ENCODE peak calls at places on chromosomes 13 and 19, in four cellular contexts. U is uterus, K is fibroblast of the aortic adventitia, G is stomach. W is an unnamed sample.
A peak's percentile ranks its signal among the peaks of the same experiment; 100 is the strongest.

GRCh38 chr19:13053761-13054604 is 48.7 kb downstream of the LYL1 start:
- DNase-seq in U (peak; percentile 90), K (peak; percentile 97), G (peak; percentile 89), W (peak; percentile 95)

GRCh38 chr19:7294571-7295212 is 478 bp upstream of the INSR start:
- DNase-seq in U (peak; percentile 69), K (peak; percentile 49), G (peak; percentile 74), W (peak; percentile 14)

GRCh38 chr19:8552810-8553209 is 24.4 kb downstream of the MYO1F start:
- DNase-seq in U (no peak), K (peak; percentile 27), G (no peak), W (peak; percentile 16)

GRCh38 chr19:29323046-29323971 is 110.4 kb upstream of the UQCRFS1 start:
- DNase-seq in U (no peak), K (no peak), G (no peak), W (no peak)

GRCh38 chr13:87398047-87398446 is 273.1 kb upstream of the SLITRK5 start:
- DNase-seq in U (no peak), K (no peak), G (no peak), W (no peak)

GRCh38 chr19:33293255-33294057 is 8.9 kb downstream of the CEBPA start:
- DNase-seq in U (peak; percentile 40), K (peak; percentile 76), G (no peak), W (peak; percentile 54)

GRCh38 chr19:6021878-6022569 is 44.1 kb upstream of the RANBP3 start:
- DNase-seq in U (peak; percentile 79), K (peak; percentile 75), G (peak; percentile 89), W (peak; percentile 68)

GRCh38 chr19:45577111-45577905 is 7.3 kb downstream of the OPA3 start:
- DNase-seq in U (no peak), K (peak; percentile 89), G (peak; percentile 71), W (peak; percentile 90)

GRCh38 chr19:48724796-48725753 is 5.5 kb upstream of the MAMSTR start:
- DNase-seq in U (peak; percentile 80), K (peak; percentile 97), G (no peak), W (peak; percentile 90)

GRCh38 chr13:51267581-51267980 is 45.4 kb downstream of the FAM124A start:
- DNase-seq in U (no peak), K (no peak), G (no peak), W (no peak)

GRCh38 chr13:48132961-48133360 is 38.1 kb upstream of the MED4 start:
- DNase-seq in U (no peak), K (no peak), G (no peak), W (no peak)

GRCh38 chr13:20407759-20408158 is 117.9 kb downstream of the CRYL1 start:
- DNase-seq in U (no peak), K (no peak), G (peak; percentile 17), W (no peak)

GRCh38 chr19:35757231-35757748 is 461 bp upstream of the HSPB6 start:
- DNase-seq in U (peak; percentile 98), K (peak; percentile 100), G (peak; percentile 49), W (peak; percentile 98)

GRCh38 chr13:26300140-26300539 is 46.2 kb downstream of the CDK8 start:
- DNase-seq in U (no peak), K (peak; percentile 35), G (no peak), W (peak; percentile 62)

GRCh38 chr19:15188851-15189250 is 11.9 kb downstream of the NOTCH3 start:
- DNase-seq in U (no peak), K (no peak), G (no peak), W (no peak)

GRCh38 chr13:66375756-66376155 is 854.4 kb downstream of the PCDH9 start:
- DNase-seq in U (no peak), K (no peak), G (no peak), W (no peak)

GRCh38 chr13:36788276-36788675 is 30.7 kb upstream of the RFXAP start:
- DNase-seq in U (no peak), K (peak; percentile 51), G (no peak), W (peak; percentile 28)

GRCh38 chr19:19115954-19116353 is 22.3 kb downstream of the TMEM161A start:
- DNase-seq in U (no peak), K (peak; percentile 8), G (peak; percentile 29), W (no peak)

GRCh38 chr13:45092668-45093067 is 27.6 kb upstream of the GTF2F2 start:
- DNase-seq in U (no peak), K (peak; percentile 23), G (no peak), W (peak; percentile 23)

GRCh38 chr19:17026041-17026658 is 460 bp downstream of the CPAMD8 start:
- DNase-seq in U (no peak), K (no peak), G (no peak), W (no peak)

GRCh38 chr13:73399347-73400216 is 340.8 kb downstream of the KLF5 start:
- DNase-seq in U (no peak), K (no peak), G (peak; percentile 68), W (no peak)

GRCh38 chr19:8355631-8356402 is 8.1 kb upstream of the ANGPTL4 start:
- DNase-seq in U (peak; percentile 55), K (peak; percentile 91), G (no peak), W (peak; percentile 97)

GRCh38 chr19:30565680-30566079 is 193.5 kb downstream of the ZNF536 start:
- DNase-seq in U (no peak), K (no peak), G (no peak), W (no peak)

GRCh38 chr19:4594199-4594598 is 34.7 kb upstream of the SEMA6B start:
- DNase-seq in U (no peak), K (no peak), G (no peak), W (no peak)

GRCh38 chr13:72181661-72182060 is 314.7 kb upstream of the DACH1 start:
- DNase-seq in U (no peak), K (no peak), G (no peak), W (peak; percentile 42)

GRCh38 chr13:42474954-42475353 is 99.0 kb upstream of the TNFSF11 start:
- DNase-seq in U (no peak), K (peak; percentile 39), G (no peak), W (peak; percentile 90)

GRCh38 chr13:79404985-79405384 is 1.1 kb downstream of the RBM26 start:
- DNase-seq in U (no peak), K (no peak), G (no peak), W (no peak)

GRCh38 chr13:31236211-31236786 is 36.5 kb downstream of the B3GLCT start:
- DNase-seq in U (peak; percentile 54), K (peak; percentile 68), G (no peak), W (peak; percentile 54)

GRCh38 chr19:7562646-7563393 is 27.3 kb downstream of the PNPLA6 start:
- DNase-seq in U (no peak), K (no peak), G (no peak), W (no peak)

GRCh38 chr19:11288349-11288748 is 7.6 kb upstream of the TSPAN16 start:
- DNase-seq in U (no peak), K (peak; percentile 50), G (no peak), W (peak; percentile 33)

GRCh38 chr19:14375055-14375581 is 6.1 kb upstream of the ADGRE5 start:
- DNase-seq in U (peak; percentile 56), K (no peak), G (peak; percentile 52), W (no peak)

GRCh38 chr19:51097796-51098195 is 10.4 kb downstream of the CTU1 start:
- DNase-seq in U (no peak), K (no peak), G (no peak), W (no peak)

GRCh38 chr13:41327994-41328778 is 17.1 kb downstream of the NAA16 start:
- DNase-seq in U (no peak), K (no peak), G (no peak), W (no peak)

GRCh38 chr13:78602561-78603239 is 652 bp downstream of the POU4F1 start:
- DNase-seq in U (no peak), K (no peak), G (no peak), W (no peak)

GRCh38 chr13:46183018-46183940 is 1.3 kb upstream of the LCP1 start:
- DNase-seq in U (no peak), K (no peak), G (no peak), W (no peak)

GRCh38 chr13:111158136-111158805 is 43.2 kb downstream of the ARHGEF7 start:
- DNase-seq in U (no peak), K (peak; percentile 48), G (no peak), W (peak; percentile 14)

GRCh38 chr13:111156421-111156820 is 41.3 kb downstream of the ARHGEF7 start:
- DNase-seq in U (no peak), K (peak; percentile 23), G (no peak), W (no peak)

GRCh38 chr13:111152836-111153235 is 37.7 kb downstream of the ARHGEF7 start:
- DNase-seq in U (no peak), K (no peak), G (no peak), W (no peak)

GRCh38 chr13:111153977-111154332 is 38.8 kb downstream of the ARHGEF7 start:
- DNase-seq in U (no peak), K (no peak), G (no peak), W (no peak)

DNA sequence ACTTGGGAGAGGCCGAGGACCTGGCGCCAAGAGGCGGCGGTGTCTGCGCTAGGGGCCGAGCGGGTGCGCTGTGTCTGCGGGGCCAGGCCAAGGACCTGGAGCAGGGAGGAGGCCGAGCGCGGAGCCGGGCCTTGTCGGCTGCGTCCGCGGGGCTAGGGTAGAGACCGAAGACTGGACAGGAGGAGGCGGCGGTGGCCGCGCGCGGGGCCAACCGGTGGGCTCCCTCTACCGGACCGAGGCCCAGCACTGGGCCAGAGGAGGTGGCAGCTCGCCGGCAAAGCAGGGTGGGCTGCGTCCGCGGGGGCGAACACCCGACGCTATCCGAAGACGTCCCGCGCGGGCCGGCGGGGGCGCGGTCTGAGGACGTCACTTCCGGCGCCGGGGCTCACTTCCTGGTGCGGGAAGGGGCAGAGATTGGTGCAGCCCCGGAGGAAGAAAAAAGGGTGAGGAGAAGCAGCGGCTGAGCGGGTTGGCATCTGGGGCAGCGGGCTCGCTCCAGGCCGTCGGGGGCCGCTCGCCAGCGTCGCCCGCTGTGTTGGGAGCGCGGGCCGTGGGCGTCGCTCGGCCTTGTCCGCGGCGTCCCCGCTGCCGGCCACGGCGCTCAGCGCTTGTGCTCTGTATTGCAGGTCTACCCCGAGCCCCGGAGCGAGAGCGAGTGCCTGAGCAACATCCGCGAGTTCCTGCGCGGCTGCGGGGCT is 38.3 kb downstream of the ARHGEF7 start:
- DNase-seq in U (peak; percentile 91), K (peak; percentile 85), G (peak; percentile 92), W (peak; percentile 95)
- TF ChIP-seq CTCF in U (peak; percentile 43), K (peak; percentile 3), G (no peak), W (peak; percentile 20)

GRCh38 chr19:21586341-21587116 is 81.1 kb downstream of the ZNF429 start:
- DNase-seq in U (no peak), K (no peak), G (peak; percentile 38), W (no peak)

GRCh38 chr19:21587549-21587948 is 82.1 kb downstream of the ZNF429 start:
- DNase-seq in U (no peak), K (no peak), G (no peak), W (no peak)

GRCh38 chr19:21588202-21588601 is 82.8 kb downstream of the ZNF429 start:
- DNase-seq in U (no peak), K (no peak), G (no peak), W (no peak)

GRCh38 chr19:21585491-21585890 is 80.1 kb downstream of the ZNF429 start:
- DNase-seq in U (no peak), K (no peak), G (peak; percentile 39), W (no peak)

GRCh38 chr19:21587117-21587461 is 81.7 kb downstream of the ZNF429 start:
- DNase-seq in U (no peak), K (no peak), G (no peak), W (no peak)
- H3K4me3 ChIP-seq in U (peak overlapping the region; percentile 65), K (no peak overlapping the region), G (peak overlapping the region; percentile 71), W (no peak overlapping the region)

DNA sequence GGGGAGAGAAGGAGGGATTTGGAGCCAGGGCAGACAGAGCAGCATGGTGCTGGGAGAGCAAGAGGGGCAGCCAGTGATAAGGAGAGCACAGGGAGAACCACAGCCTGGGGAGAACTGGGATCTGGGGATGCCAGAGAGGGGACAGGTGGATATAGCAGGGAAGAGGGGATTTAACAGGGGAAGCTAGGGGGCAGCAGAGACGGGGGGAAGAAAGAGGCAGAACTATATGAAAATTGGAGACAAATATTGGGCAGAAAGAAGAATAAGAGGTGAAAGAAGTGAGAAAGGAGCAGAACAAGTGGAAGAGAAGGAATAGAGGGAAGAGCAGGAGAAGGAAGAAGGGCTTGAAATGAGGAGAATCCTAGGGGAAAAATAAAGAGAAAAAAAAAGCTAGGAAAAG is 6.5 kb upstream of the ZNF528 start:
- DNase-seq in U (no peak), K (no peak), G (no peak), W (no peak)
- TF ChIP-seq CTCF in U (no peak), K (no peak), G (no peak), W (no peak)

GRCh38 chr13:49292742-49293498 is 45.2 kb downstream of the CDADC1 start:
- DNase-seq in U (no peak), K (peak; percentile 84), G (peak; percentile 41), W (peak; percentile 89)
- H3K4me3 ChIP-seq in U (no peak overlapping the region), K (no peak overlapping the region), G (no peak overlapping the region), W (no peak overlapping the region)